ENCODE peak calls at places on chromosomes 1 and 21, in four cellular contexts. B is pancreas, H is mesothelial cell of epicardium, L is nucleus accumbens. A is an unnamed sample.

GRCh38 chr1:21161842-21162241 is 14.9 kb downstream of the EIF4G3 start:
- DNase-seq in B (no peak), H (no peak), L (no peak), A (no peak)

GRCh38 chr1:113307771-113308451 is 82.4 kb upstream of the MAGI3 start:
- DNase-seq in B (no peak), H (no peak), L (no peak), A (no peak)

GRCh38 chr1:23930861-23931471 is 17.8 kb upstream of the CNR2 start:
- DNase-seq in B (no peak), H (no peak), L (no peak), A (no peak)

GRCh38 chr21:34190576-34191301 is 117.4 kb downstream of the MRPS6 start:
- DNase-seq in B (no peak), H (no peak), L (no peak), A (no peak)

GRCh38 chr1:29708381-29708780 is 472.1 kb downstream of the PTPRU start:
- DNase-seq in B (no peak), H (no peak), L (no peak), A (no peak)

GRCh38 chr1:110308247-110308646 is 30.9 kb upstream of the RBM15 start:
- DNase-seq in B (no peak), H (no peak), L (no peak), A (no peak)

GRCh38 chr1:56216173-56216572 is 363.2 kb downstream of the PLPP3 start:
- DNase-seq in B (no peak), H (no peak), L (no peak), A (no peak)

GRCh38 chr1:167447521-167448136 is 70.7 kb downstream of the CD247 start:
- DNase-seq in B (no peak), H (no peak), L (no peak), A (no peak)

GRCh38 chr1:212749924-212750535 is 41.5 kb downstream of the NSL1 start:
- DNase-seq in B (no peak), H (no peak), L (no peak), A (no peak)

GRCh38 chr1:25232866-25233784 is 823 bp upstream of the SYF2 start:
- DNase-seq in B (no peak), H (no peak), L (peak; percentile 47), A (peak; percentile 11)

GRCh38 chr21:44286716-44287632 is 1.3 kb downstream of the AIRE start:
- DNase-seq in B (peak; percentile 54), H (no peak), L (no peak), A (no peak)

GRCh38 chr1:94721240-94721639 is 98.9 kb upstream of the SLC44A3 start:
- DNase-seq in B (no peak), H (no peak), L (no peak), A (no peak)

GRCh38 chr1:200179126-200179780 is 151.7 kb downstream of the NR5A2 start:
- DNase-seq in B (no peak), H (no peak), L (no peak), A (no peak)

GRCh38 chr1:228312091-228312764 is 94.4 kb downstream of the TRIM11 start:
- DNase-seq in B (no peak), H (peak; percentile 15), L (no peak), A (no peak)

GRCh38 chr1:169466259-169467230 is 19.2 kb downstream of the SLC19A2 start:
- DNase-seq in B (no peak), H (no peak), L (no peak), A (peak; percentile 8)

GRCh38 chr1:23720256-23720995 is 22.8 kb upstream of the ELOA start:
- DNase-seq in B (no peak), H (no peak), L (no peak), A (no peak)

GRCh38 chr1:202580604-202581003 is 129.7 kb downstream of the SYT2 start:
- DNase-seq in B (no peak), H (no peak), L (no peak), A (no peak)

GRCh38 chr1:59947047-59947938 is 20.7 kb upstream of the CYP2J2 start:
- DNase-seq in B (no peak), H (peak; percentile 25), L (peak; percentile 60), A (peak; percentile 15)

GRCh38 chr1:228085287-228085926 is 2.9 kb downstream of the ARF1 start:
- DNase-seq in B (peak; percentile 50), H (no peak), L (no peak), A (no peak)

GRCh38 chr1:99004270-99005141 is at the start of gene PLPPR5:
- DNase-seq in B (peak; percentile 65), H (peak; percentile 24), L (peak; percentile 5), A (no peak)

GRCh38 chr1:44327679-44328491 is 27.2 kb downstream of the ERI3 start:
- DNase-seq in B (peak; percentile 87), H (peak; percentile 69), L (no peak), A (peak; percentile 91)

GRCh38 chr1:52747450-52747849 is 21.2 kb downstream of the ZYG11B start:
- DNase-seq in B (no peak), H (no peak), L (no peak), A (no peak)

GRCh38 chr1:25095635-25096200 is 136.6 kb downstream of the SYF2 start:
- DNase-seq in B (no peak), H (no peak), L (no peak), A (no peak)

GRCh38 chr1:239270509-239270908 is 115.9 kb upstream of the CHRM3 start:
- DNase-seq in B (no peak), H (no peak), L (no peak), A (no peak)

GRCh38 chr1:87335175-87335992 is 6.7 kb downstream of the LMO4 start:
- DNase-seq in B (peak; percentile 83), H (no peak), L (peak; percentile 48), A (no peak)

GRCh38 chr1:15155760-15156743 is 2.5 kb downstream of the TMEM51 start:
- DNase-seq in B (peak; percentile 63), H (no peak), L (no peak), A (no peak)

GRCh38 chr1:44826375-44827196 is 16.5 kb downstream of the PTCH2 start:
- DNase-seq in B (no peak), H (no peak), L (peak; percentile 12), A (no peak)

GRCh38 chr1:234154320-234155251 is 218.7 kb upstream of the COA6 start:
- DNase-seq in B (no peak), H (no peak), L (no peak), A (peak; percentile 31)

GRCh38 chr1:171674443-171675405 is 22.2 kb upstream of the MYOC start:
- DNase-seq in B (no peak), H (no peak), L (no peak), A (no peak)

GRCh38 chr1:174999926-175000696 is at the start of gene CACYBP:
- DNase-seq in B (peak; percentile 98), H (no peak), L (no peak), A (no peak)

GRCh38 chr1:15501208-15502032 is 22.6 kb downstream of the CASP9 start:
- DNase-seq in B (peak; percentile 86), H (peak; percentile 42), L (peak; percentile 6), A (peak; percentile 27)

GRCh38 chr1:8814870-8815269 is 2.6 kb downstream of the RERE start:
- DNase-seq in B (no peak), H (no peak), L (peak; percentile 13), A (peak; percentile 19)

GRCh38 chr1:24362982-24363614 is 43.9 kb downstream of the GRHL3 start:
- DNase-seq in B (no peak), H (no peak), L (no peak), A (no peak)

GRCh38 chr1:39151267-39151666 is 53.2 kb upstream of the MACF1 start:
- DNase-seq in B (no peak), H (no peak), L (no peak), A (no peak)

GRCh38 chr1:100146958-100147357 is 14.0 kb downstream of the TRMT13 start:
- DNase-seq in B (no peak), H (no peak), L (no peak), A (no peak)

GRCh38 chr1:6136516-6137220 is 43.5 kb downstream of the CHD5 start:
- DNase-seq in B (peak; percentile 28), H (no peak), L (no peak), A (no peak)

GRCh38 chr21:28509031-28509430 is 483.6 kb downstream of the LTN1 start:
- DNase-seq in B (no peak), H (no peak), L (no peak), A (no peak)

GRCh38 chr21:17711896-17712295 is 99.2 kb upstream of the BTG3 start:
- DNase-seq in B (no peak), H (no peak), L (no peak), A (no peak)

GRCh38 chr1:226601456-226601855 is 52.9 kb downstream of the STUM start:
- DNase-seq in B (no peak), H (no peak), L (no peak), A (no peak)